ENCODE peak calls at places on chromosomes 6 and 20, in four cellular contexts. K, A, Z and M are unnamed samples.

GRCh38 chr6:51618563-51618962 is 468.9 kb downstream of the PKHD1 start:
- DNase-seq in A (peak; percentile 36), K (no peak), Z (no peak), M (no peak)

GRCh38 chr6:45422541-45423110 is 44.9 kb upstream of the SUPT3H start:
- DNase-seq in A (peak; percentile 78), K (no peak), Z (peak; percentile 60), M (no peak)

GRCh38 chr6:170135821-170136471 is 154.9 kb downstream of the DLL1 start:
- DNase-seq in Z (no peak), A (no peak), K (no peak), M (no peak)

GRCh38 chr20:53028337-53029007 is 56.3 kb downstream of the TSHZ2 start:
- DNase-seq in K (no peak), Z (no peak), A (no peak), M (no peak)

GRCh38 chr6:160733045-160733646 is 31.1 kb downstream of the PLG start:
- DNase-seq in Z (peak; percentile 15), A (peak; percentile 76), K (no peak), M (peak; percentile 29)

GRCh38 chr20:56996533-56996932 is 269.9 kb downstream of the BMP7 start:
- DNase-seq in K (no peak), Z (no peak), A (no peak), M (no peak)

GRCh38 chr6:168131464-168132415 is 52.7 kb upstream of the FRMD1 start:
- DNase-seq in A (peak; percentile 57), Z (no peak), K (no peak), M (no peak)

GRCh38 chr20:31569163-31570020 is 35.7 kb upstream of the ID1 start:
- DNase-seq in K (no peak), A (peak; percentile 71), Z (peak; percentile 55), M (no peak)

GRCh38 chr6:106451419-106451818 is 90.9 kb downstream of the CRYBG1 start:
- DNase-seq in Z (no peak), A (no peak), K (no peak), M (no peak)

GRCh38 chr6:38571721-38572120 is 68.0 kb downstream of the BTBD9 start:
- DNase-seq in K (no peak), A (no peak), Z (no peak), M (no peak)

GRCh38 chr20:63123326-63123725 is 92.6 kb downstream of the YTHDF1 start:
- DNase-seq in A (no peak), K (no peak), Z (no peak), M (no peak)

GRCh38 chr20:50338479-50339195 is 148.0 kb downstream of the CEBPB start:
- DNase-seq in A (peak; percentile 72), K (no peak), Z (peak; percentile 38), M (peak; percentile 83)

GRCh38 chr6:124964084-124964763 is 2.0 kb downstream of the RNF217 start:
- DNase-seq in K (no peak), A (no peak), Z (no peak), M (no peak)

GRCh38 chr6:90286884-90287488 is 9.7 kb downstream of the BACH2 start:
- DNase-seq in Z (peak; percentile 61), A (peak; percentile 94), K (no peak), M (no peak)

GRCh38 chr6:170244721-170245201 is 46.1 kb downstream of the DLL1 start:
- DNase-seq in K (no peak), A (no peak), Z (no peak), M (no peak)

GRCh38 chr20:33653218-33653899 is 8.8 kb upstream of the C20orf144 start:
- DNase-seq in Z (peak; percentile 27), K (no peak), A (peak; percentile 78), M (no peak)

GRCh38 chr20:61531553-61532345 is 279.7 kb downstream of the CDH4 start:
- DNase-seq in A (no peak), K (no peak), Z (no peak), M (no peak)

GRCh38 chr6:56689114-56689513 is 46.4 kb upstream of the DST start:
- DNase-seq in A (no peak), Z (no peak), K (no peak), M (no peak)

GRCh38 chr6:30881987-30882763 is 2.1 kb upstream of the DDR1 start:
- DNase-seq in K (peak; percentile 34), A (peak; percentile 78), Z (no peak), M (no peak)

GRCh38 chr6:43770417-43771209 is 602 bp downstream of the VEGFA start:
- DNase-seq in Z (no peak), K (no peak), A (peak; percentile 75), M (peak; percentile 62)

GRCh38 chr6:136440187-136440582 is 110.0 kb downstream of the MAP7 start:
- DNase-seq in K (no peak), A (no peak), Z (no peak), M (no peak)

GRCh38 chr20:7272512-7272911 is 505.0 kb downstream of the BMP2 start:
- DNase-seq in Z (no peak), K (no peak), A (peak; percentile 58), M (no peak)

GRCh38 chr6:42981866-42982265 is 2.5 kb upstream of the PPP2R5D start:
- DNase-seq in A (no peak), Z (no peak), K (no peak), M (no peak)

GRCh38 chr6:125183391-125183790 is 29.8 kb downstream of the TPD52L1 start:
- DNase-seq in K (no peak), Z (no peak), A (no peak), M (no peak)

GRCh38 chr20:32132911-32133549 is 23.5 kb downstream of the TM9SF4 start:
- DNase-seq in A (no peak), K (no peak), Z (no peak), M (no peak)

GRCh38 chr6:17439243-17439993 is 46.0 kb downstream of the CAP2 start:
- DNase-seq in Z (no peak), A (no peak), K (no peak), M (no peak)

GRCh38 chr20:60101201-60101893 is 143.1 kb downstream of the CDH26 start:
- DNase-seq in A (no peak), Z (no peak), K (no peak), M (no peak)

GRCh38 chr6:81682858-81683257 is 69.6 kb downstream of the TENT5A start:
- DNase-seq in Z (no peak), A (no peak), K (no peak), M (no peak)

GRCh38 chr6:63816979-63817436 is 181.4 kb downstream of the PHF3 start:
- DNase-seq in A (peak; percentile 82), K (no peak), Z (no peak), M (no peak)

GRCh38 chr6:55282145-55282544 is 45.1 kb upstream of the GFRAL start:
- DNase-seq in Z (no peak), K (no peak), A (peak; percentile 71), M (no peak)

GRCh38 chr20:21096321-21097043 is 9.7 kb downstream of the LINC00237 start:
- DNase-seq in K (no peak), Z (no peak), A (peak; percentile 70), M (no peak)

GRCh38 chr6:142857609-142858195 is 87.3 kb downstream of the HIVEP2 start:
- DNase-seq in K (no peak), A (no peak), Z (peak; percentile 52), M (no peak)

GRCh38 chr6:99590728-99591672 is 15.6 kb upstream of the PRDM13 start:
- DNase-seq in A (no peak), K (no peak), Z (no peak), M (no peak)

GRCh38 chr6:99587792-99588191 is 18.8 kb upstream of the PRDM13 start:
- DNase-seq in K (no peak), A (no peak), Z (no peak), M (no peak)

GRCh38 chr6:99589290-99589672 is 17.4 kb upstream of the PRDM13 start:
- DNase-seq in A (no peak), K (no peak), Z (no peak), M (no peak)

GRCh38 chr6:99589907-99590493 is 16.6 kb upstream of the PRDM13 start:
- DNase-seq in A (no peak), Z (no peak), K (no peak), M (no peak)

GRCh38 chr6:99588618-99589289 is 17.9 kb upstream of the PRDM13 start:
- DNase-seq in K (peak; percentile 23), Z (peak; percentile 65), A (peak; percentile 91), M (peak; percentile 78)
- H3K4me3 ChIP-seq in K (peak overlapping the region; percentile 55), Z (peak overlapping the region; percentile 68), A (no peak overlapping the region), M (peak overlapping the region; percentile 67)

GRCh38 chr6:28673800-28674671 is 148.4 kb downstream of the GPX5 start:
- DNase-seq in Z (peak; percentile 22), A (peak; percentile 88), K (peak; percentile 33), M (peak; percentile 64)
- H3K4me3 ChIP-seq in Z (no peak overlapping the region), A (peak overlapping the region; percentile 75), K (peak overlapping the region; percentile 60), M (peak overlapping the region; percentile 40)

DNA sequence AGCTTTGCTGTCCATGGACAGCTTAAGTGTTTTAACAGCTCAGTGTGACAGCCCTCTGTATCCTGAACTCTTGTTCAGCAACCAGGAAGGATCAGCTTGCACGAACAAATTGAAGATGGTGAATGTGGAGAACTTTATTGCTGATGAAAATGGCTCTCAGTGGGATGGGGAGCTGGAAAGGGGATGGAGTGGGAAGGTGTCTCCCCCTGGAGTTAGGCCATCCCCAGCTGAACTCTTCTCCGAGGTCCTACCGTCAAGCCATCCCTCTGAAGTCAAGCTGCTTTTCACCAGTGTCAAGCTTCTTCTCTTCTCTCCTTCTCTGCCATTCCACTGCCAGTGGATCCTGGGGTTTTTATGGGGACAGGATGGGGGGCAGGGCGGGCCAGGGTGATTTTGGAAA is 26.6 kb downstream of the NT5E start:
- DNase-seq in Z (no peak), A (no peak), K (no peak), M (no peak)
- H3K4me3 ChIP-seq in Z (no peak overlapping the region), A (no peak overlapping the region), K (no peak overlapping the region), M (no peak overlapping the region)

GRCh38 chr6:8810325-8810724 is 375.0 kb upstream of the SLC35B3 start:
- DNase-seq in Z (no peak), K (no peak), A (no peak), M (no peak)

GRCh38 chr6:8819446-8819845 is 384.1 kb upstream of the SLC35B3 start:
- DNase-seq in K (no peak), A (no peak), Z (no peak), M (no peak)

GRCh38 chr6:8820313-8820712 is 385.0 kb upstream of the SLC35B3 start:
- DNase-seq in Z (no peak), K (no peak), A (no peak), M (no peak)

GRCh38 chr6:8814440-8815000 is 379.2 kb upstream of the SLC35B3 start:
- DNase-seq in A (peak; percentile 15), Z (no peak), K (no peak), M (no peak)
- H3K4me3 ChIP-seq in A (no peak overlapping the region), Z (no peak overlapping the region), K (no peak overlapping the region), M (no peak overlapping the region)

DNA sequence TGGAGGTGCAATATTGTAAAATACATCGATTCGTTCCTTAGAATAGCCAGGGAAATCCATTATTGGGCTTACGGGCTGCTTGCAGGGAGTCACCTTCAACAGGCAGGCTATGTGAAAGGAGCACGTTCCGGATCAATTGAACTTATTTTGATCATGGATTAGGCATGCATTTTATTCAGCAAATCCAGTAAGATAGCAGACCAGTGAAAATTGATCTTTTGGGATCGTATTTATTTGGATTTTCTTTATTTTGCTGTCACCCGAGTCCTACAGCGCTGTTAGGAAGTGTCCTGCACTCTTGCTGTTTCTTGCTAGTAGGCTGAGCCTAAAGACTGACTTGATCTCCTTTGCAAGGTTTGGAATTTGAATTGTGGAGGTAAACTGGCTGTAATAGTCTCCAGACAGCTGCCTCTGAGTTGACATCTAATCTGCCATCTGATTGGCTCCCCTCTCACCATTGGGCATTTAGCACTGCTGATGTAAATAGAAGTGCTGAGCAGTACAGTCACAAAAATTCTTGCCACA is 3.0 kb downstream of the ARID1B start:
- DNase-seq in A (peak; percentile 90), Z (peak; percentile 73), K (peak; percentile 81), M (no peak)
- H3K4me3 ChIP-seq in A (peak overlapping the region; percentile 85), Z (peak overlapping the region; percentile 58), K (peak overlapping the region; percentile 89), M (peak overlapping the region; percentile 74)